ENCODE peak calls at places on chromosomes 16 and 17, in five cellular contexts. J is lower leg skin; H is tibial nerve; D is T-helper 9 cell; E is stimulated activated CD4-positive, alpha-beta T cell treated with anti-CD3 and anti-CD28 coated beads, Interleukin-1b, Interleukin-23, amount 100 ng/mL, for 1 hour. W is an unnamed sample.

GRCh38 chr17:419073-419735 is 66.6 kb upstream of the RPH3AL start:
- DNase-seq in E (no peak), H (no peak), D (peak; percentile 41), J (no peak), W (no peak)

GRCh38 chr17:38536661-38537060 is 69.1 kb downstream of the SRCIN1 start:
- DNase-seq in D (no peak), E (no peak), J (no peak), H (no peak), W (no peak)

GRCh38 chr17:57545836-57546305 is 199.2 kb downstream of the CCDC182 start:
- DNase-seq in D (no peak), E (no peak), H (no peak), J (no peak), W (no peak)

GRCh38 chr17:49505854-49506253 is 10.8 kb downstream of the NGFR start:
- DNase-seq in J (no peak), D (no peak), H (no peak), E (no peak), W (peak; percentile 80)

GRCh38 chr17:57755479-57756070 is 10.5 kb upstream of the CCDC182 start:
- DNase-seq in J (no peak), D (no peak), H (no peak), E (no peak), W (no peak)

GRCh38 chr17:36936455-36936934 is 780 bp upstream of the LHX1 start:
- DNase-seq in J (peak; percentile 67), E (no peak), D (no peak), H (no peak), W (no peak)

GRCh38 chr17:20706752-20707372 is 127.3 kb downstream of the CDRT15L2 start:
- DNase-seq in E (no peak), J (no peak), H (no peak), D (no peak), W (no peak)

GRCh38 chr17:80254396-80255241 is 6.0 kb upstream of the RNF213 start:
- DNase-seq in D (no peak), H (peak; percentile 23), J (no peak), E (no peak), W (no peak)

GRCh38 chr17:72397687-72398086 is 276.9 kb downstream of the SOX9 start:
- DNase-seq in D (no peak), H (no peak), E (no peak), J (no peak), W (no peak)

GRCh38 chr16:30187971-30188561 is 4.7 kb downstream of the CORO1A start:
- DNase-seq in H (no peak), E (no peak), J (no peak), D (no peak), W (peak; percentile 24)

GRCh38 chr16:50272687-50273381 is 6.5 kb downstream of the ADCY7 start:
- DNase-seq in H (no peak), D (no peak), J (no peak), E (no peak), W (no peak)

GRCh38 chr17:7435676-7436555 is 681 bp downstream of the TMEM102 start:
- DNase-seq in E (peak; percentile 27), J (peak; percentile 93), H (no peak), D (peak; percentile 46), W (no peak)

GRCh38 chr17:46044286-46044928 is 45.4 kb downstream of the STH start:
- DNase-seq in D (peak; percentile 29), H (peak; percentile 92), J (no peak), E (peak; percentile 18), W (peak; percentile 64)

GRCh38 chr17:36930501-36930900 is 6.8 kb upstream of the LHX1 start:
- DNase-seq in D (no peak), H (no peak), E (no peak), J (no peak), W (no peak)

GRCh38 chr17:82146663-82147654 is 48.9 kb upstream of the FASN start:
- DNase-seq in D (no peak), H (no peak), E (no peak), J (no peak), W (no peak)

GRCh38 chr17:3755335-3756030 is 31.8 kb downstream of the HASPIN start:
- DNase-seq in E (no peak), H (no peak), D (no peak), J (no peak), W (no peak)

GRCh38 chr16:26772503-26772902 is 294.2 kb upstream of the C16orf82 start:
- DNase-seq in D (no peak), E (no peak), H (no peak), J (no peak), W (no peak)

GRCh38 chr17:41452276-41452675 is 11.5 kb upstream of the KRT38 start:
- DNase-seq in E (no peak), J (no peak), D (no peak), H (no peak), W (no peak)

GRCh38 chr17:42282478-42283080 is 5.7 kb upstream of the STAT5A start:
- DNase-seq in H (no peak), E (no peak), J (peak; percentile 54), D (no peak), W (no peak)

GRCh38 chr17:70752966-70753467 is 583.7 kb downstream of the KCNJ2 start:
- DNase-seq in D (no peak), J (no peak), E (no peak), H (no peak), W (no peak)

GRCh38 chr17:81336930-81337325 is 41.8 kb upstream of the SLC38A10 start:
- DNase-seq in H (no peak), J (no peak), E (no peak), D (no peak), W (no peak)

GRCh38 chr16:84513111-84514065 is 8.9 kb upstream of the MEAK7 start:
- DNase-seq in H (no peak), J (no peak), D (no peak), E (no peak), W (peak; percentile 21)

GRCh38 chr16:89489040-89489721 is 1.2 kb downstream of the ANKRD11 start:
- DNase-seq in E (peak; percentile 61), J (peak; percentile 96), D (peak; percentile 74), H (peak; percentile 94), W (peak; percentile 91)

GRCh38 chr17:68383443-68384321 is 73.6 kb downstream of the WIPI1 start:
- DNase-seq in H (peak; percentile 24), D (no peak), J (peak; percentile 81), E (no peak), W (no peak)

GRCh38 chr16:5231246-5231759 is 133.7 kb upstream of the EEF2KMT start:
- DNase-seq in D (no peak), E (no peak), J (no peak), H (no peak), W (no peak)

GRCh38 chr17:37133131-37133530 is 184.4 kb downstream of the AATF start:
- DNase-seq in D (no peak), H (no peak), E (no peak), J (no peak), W (no peak)

W was measured in ovary.